ENCODE peak calls at places on chromosome 13, in five cellular contexts. Z, B, V, J and M are unnamed samples. For H3K4me1, the result is how much of the 10 kb centered on the place peaks cover.

GRCh38 chr13:95546919-95547318 is 5.6 kb upstream of the CLDN10 start:
- DNase-seq in V (no peak), B (no peak), Z (no peak), J (no peak), M (no peak)

GRCh38 chr13:99919132-99919531 is 52.4 kb downstream of the ZIC5 start:
- DNase-seq in V (no peak), Z (no peak), B (no peak), J (no peak), M (no peak)

GRCh38 chr13:90564566-90564965 is 782.9 kb upstream of the MIR17HG start:
- DNase-seq in V (no peak), Z (no peak), B (no peak), J (no peak), M (no peak)

GRCh38 chr13:94480672-94481145 is 1.2 kb upstream of the DCT start:
- DNase-seq in Z (peak), J (peak), V (peak), B (peak), M (no peak)

GRCh38 chr13:48859168-48860105 is 116.3 kb upstream of the FNDC3A start:
- DNase-seq in V (no peak), Z (no peak), J (no peak), B (no peak), M (no peak)

GRCh38 chr13:76048675-76049396 is 412.7 kb downstream of the LMO7 start:
- DNase-seq in V (no peak), Z (no peak), J (no peak), B (no peak), M (no peak)

GRCh38 chr13:112172641-112173171 is 105.8 kb downstream of the SOX1 start:
- DNase-seq in J (no peak), B (no peak), V (no peak), Z (no peak), M (no peak)

GRCh38 chr13:20270163-20270865 is 38.2 kb upstream of the GJB6 start:
- DNase-seq in V (no peak), B (no peak), J (no peak), Z (peak), M (no peak)

GRCh38 chr13:101706651-101707050 is 254.2 kb downstream of the ITGBL1 start:
- DNase-seq in J (no peak), V (no peak), Z (peak), B (peak), M (no peak)

GRCh38 chr13:36341718-36342117 is 4.5 kb downstream of the SPART start:
- DNase-seq in B (peak), J (no peak), V (no peak), Z (peak), M (no peak)

GRCh38 chr13:30431269-30431950 is 9.1 kb downstream of the UBE2L5 start:
- DNase-seq in B (no peak), V (no peak), Z (peak), J (no peak), M (no peak)

GRCh38 chr13:26502826-26503225 is 54.7 kb upstream of the WASF3 start:
- DNase-seq in B (peak), V (peak), J (no peak), Z (peak), M (no peak)

GRCh38 chr13:26656919-26657318 is 99.4 kb downstream of the WASF3 start:
- DNase-seq in J (no peak), B (peak), V (no peak), Z (peak), M (no peak)

GRCh38 chr13:93066187-93066586 is 160.4 kb upstream of the GPC6 start:
- DNase-seq in V (peak), Z (peak), B (peak), J (no peak), M (no peak)

GRCh38 chr13:44921931-44922758 is 67.1 kb downstream of the NUFIP1 start:
- DNase-seq in J (no peak), V (no peak), Z (peak), B (peak), M (no peak)

GRCh38 chr13:76038920-76039716 is 403.0 kb downstream of the LMO7 start:
- DNase-seq in Z (no peak), B (no peak), J (no peak), V (no peak), M (no peak)

GRCh38 chr13:101942535-101943157 is 459.2 kb downstream of the FGF14 start:
- DNase-seq in Z (no peak), J (no peak), V (no peak), B (peak), M (no peak)

GRCh38 chr13:103403148-103403740 is 337.0 kb upstream of the SLC10A2 start:
- DNase-seq in J (no peak), V (no peak), B (no peak), Z (no peak), M (no peak)

GRCh38 chr13:108984251-108984920 is 355.0 kb downstream of the MYO16 start:
- DNase-seq in V (no peak), B (no peak), Z (no peak), J (no peak), M (no peak)

GRCh38 chr13:69912576-69913074 is 195.0 kb upstream of the ATXN8OS start:
- DNase-seq in J (no peak), V (no peak), Z (no peak), B (no peak), M (no peak)

GRCh38 chr13:64639206-64639605 is 2590.9 kb downstream of the PCDH9 start:
- DNase-seq in Z (no peak), B (no peak), J (no peak), V (no peak), M (no peak)

GRCh38 chr13:63901630-63902029 is 2486.0 kb upstream of the PCDH20 start:
- DNase-seq in Z (no peak), J (no peak), B (no peak), V (no peak), M (no peak)

GRCh38 chr13:78241278-78241919 is 322.8 kb upstream of the EDNRB start:
- DNase-seq in J (peak), Z (peak), B (peak), V (peak), M (peak)

GRCh38 chr13:94433055-94433947 is 46.2 kb downstream of the DCT start:
- DNase-seq in V (no peak), B (no peak), J (no peak), Z (no peak), M (no peak)

GRCh38 chr13:106367361-106367781 is 168.1 kb downstream of the EFNB2 start:
- DNase-seq in Z (no peak), B (no peak), J (no peak), V (no peak), M (no peak)

GRCh38 chr13:89061821-89062220 is 1390.7 kb downstream of the SLITRK5 start:
- DNase-seq in B (no peak), V (no peak), Z (no peak), J (no peak), M (no peak)

GRCh38 chr13:45333973-45334922 is 6.7 kb downstream of the TPT1 start:
- DNase-seq in B (peak), V (no peak), Z (peak), J (no peak), M (no peak)

GRCh38 chr13:20460744-20461143 is 64.9 kb downstream of the CRYL1 start:
- DNase-seq in J (no peak), Z (no peak), V (no peak), B (peak), M (no peak)

GRCh38 chr13:45398862-45399261 is 19.3 kb downstream of the SLC25A30 start:
- DNase-seq in J (no peak), Z (no peak), V (no peak), B (no peak), M (no peak)

DNA sequence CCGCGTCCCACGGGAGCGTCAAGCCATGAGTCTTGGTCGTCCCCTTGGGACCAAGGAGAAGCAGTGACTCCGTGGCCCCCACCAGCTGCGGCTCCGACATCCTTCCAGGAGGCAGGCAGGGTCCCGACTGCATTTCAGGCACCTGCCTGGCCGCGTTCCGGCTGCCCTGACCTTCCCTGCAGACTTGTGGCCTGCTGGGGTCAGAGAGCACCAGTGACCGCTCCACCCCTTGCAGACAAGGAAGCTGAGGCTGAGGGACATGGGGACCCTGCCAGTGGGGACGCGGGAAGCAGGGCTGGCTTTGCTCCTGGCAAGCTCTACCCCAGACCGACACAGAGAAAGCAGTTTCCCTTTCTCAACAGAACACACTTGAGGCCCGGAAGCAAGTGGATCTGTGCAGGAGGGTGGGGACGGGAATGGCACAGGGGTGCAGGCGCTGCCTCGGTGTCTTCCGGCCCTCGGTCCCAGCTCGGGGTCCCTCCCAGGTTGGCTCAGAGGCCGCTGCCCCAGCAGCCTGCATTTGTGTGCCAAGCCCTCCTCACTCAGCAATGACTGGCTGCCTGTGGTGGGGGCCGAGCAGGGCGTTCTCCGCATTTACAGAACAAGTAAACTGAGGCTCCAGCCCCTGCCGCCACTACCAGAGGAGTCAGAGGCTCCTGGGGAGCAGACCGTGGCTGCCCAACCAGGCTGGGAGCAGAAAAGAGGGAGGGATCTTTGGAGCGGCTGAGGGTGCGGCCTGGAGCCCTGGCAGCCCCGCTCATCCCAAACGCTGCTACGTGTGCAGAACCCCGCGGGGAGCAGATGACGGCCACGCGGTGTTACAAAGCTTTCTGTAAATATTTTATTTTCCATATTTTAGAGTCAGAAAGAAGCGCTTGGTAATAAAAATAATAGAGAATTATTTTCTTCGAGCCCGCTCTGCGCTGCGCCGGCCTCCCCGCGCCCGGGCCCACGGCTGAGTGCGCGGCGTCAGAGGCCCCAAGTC is 43.9 kb downstream of the GAS6 start:
- DNase-seq in J (no peak), V (no peak), Z (no peak), B (peak), M (peak)
- H3K4me3 ChIP-seq in J (peak), V (no peak), Z (no peak), B (no peak), M (no peak)

DNA sequence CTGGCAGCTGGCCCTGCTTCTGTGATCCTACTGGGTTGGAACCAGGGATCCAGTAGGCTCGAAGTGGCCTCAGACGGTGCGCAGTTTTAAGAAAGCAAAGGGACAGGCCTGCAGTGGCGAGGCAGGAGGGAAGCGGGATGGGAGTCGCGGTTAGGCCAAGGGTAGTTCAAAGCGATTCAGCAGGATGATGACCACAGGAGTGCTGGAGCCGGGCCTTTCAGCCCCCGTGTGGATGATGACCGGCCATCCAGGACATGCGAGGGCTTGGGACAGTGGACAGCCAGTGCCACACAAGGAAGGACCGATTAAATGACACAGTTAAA is 853 bp downstream of the RNASEH2B start:
- DNase-seq in B (peak), Z (peak), V (peak), J (no peak), M (peak)
- TF ChIP-seq CTCF in B (no peak), Z (no peak), V (no peak), J (peak), M (no peak)

DNA sequence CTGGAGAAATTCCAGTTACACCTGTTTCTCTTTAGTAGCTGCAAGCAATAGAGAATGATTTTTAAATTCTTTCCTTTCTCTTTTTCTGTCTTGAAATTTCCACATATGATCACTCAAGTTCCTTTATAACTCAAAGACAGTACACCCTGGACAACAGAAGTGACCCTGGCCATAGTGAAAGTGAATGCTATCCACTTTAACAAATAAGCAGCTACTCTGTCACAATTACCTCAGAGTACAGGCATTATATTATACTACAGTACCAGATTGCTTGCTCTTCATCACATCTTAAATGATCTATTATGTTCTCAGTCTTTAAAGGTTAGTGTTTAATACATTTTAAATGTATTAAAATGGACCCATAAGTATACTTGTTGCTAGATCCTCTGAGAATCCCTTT is 136.2 kb downstream of the KLF12 start:
- DNase-seq in J (no peak), V (no peak), Z (no peak), B (no peak), M (no peak)
- H3K4me1 ChIP-seq in J (under half), V (under half), Z (under half), B (under half), M (under half)

GRCh38 chr13:81446441-81446840 is 1105.5 kb upstream of the SPRY2 start:
- DNase-seq in V (no peak), Z (no peak), J (no peak), B (no peak), M (no peak)

DNA sequence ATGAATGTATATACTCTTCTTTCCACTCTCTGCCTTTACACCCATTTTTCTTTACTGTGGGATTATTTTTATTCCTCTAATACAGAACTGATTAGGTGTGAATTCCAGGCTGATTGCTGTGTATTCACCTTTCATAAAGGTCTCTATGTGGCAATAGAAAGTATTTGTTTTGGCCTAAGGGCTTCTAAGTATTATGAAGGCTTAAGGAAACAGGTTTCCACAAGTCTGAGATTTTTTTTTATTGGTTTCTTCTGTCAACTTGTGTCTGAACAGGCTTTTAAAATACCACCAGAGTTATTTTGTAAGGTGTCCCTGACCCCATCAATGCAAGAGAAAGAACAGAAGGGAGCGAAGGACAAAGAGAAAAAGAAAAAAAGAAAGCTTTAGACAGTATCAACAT is 1102.0 kb upstream of the SPRY2 start:
- DNase-seq in B (no peak), V (no peak), Z (no peak), J (no peak), M (no peak)
- H3K4me3 ChIP-seq in B (no peak), V (no peak), Z (no peak), J (no peak), M (no peak)

GRCh38 chr13:27713767-27714166 is 78.5 kb upstream of the GSX1 start:
- DNase-seq in B (no peak), J (no peak), Z (no peak), V (no peak), M (no peak)

GRCh38 chr13:27709779-27710178 is 82.5 kb upstream of the GSX1 start:
- DNase-seq in V (no peak), J (no peak), B (no peak), Z (no peak), M (no peak)

GRCh38 chr13:27708325-27708724 is 84.0 kb upstream of the GSX1 start:
- DNase-seq in V (peak), Z (no peak), J (peak), B (no peak), M (no peak)

GRCh38 chr13:27712421-27712820 is 79.9 kb upstream of the GSX1 start:
- DNase-seq in J (no peak), V (peak), Z (no peak), B (no peak), M (no peak)
- TF ChIP-seq CTCF in J (peak), V (peak), Z (peak), B (peak), M (no peak)

GRCh38 chr13:98485561-98485960 is 91.3 kb downstream of the STK24 start:
- DNase-seq in Z (no peak), V (no peak), B (no peak), J (no peak), M (no peak)

GRCh38 chr13:98488736-98489135 is 88.2 kb downstream of the STK24 start:
- DNase-seq in V (no peak), B (no peak), Z (no peak), J (no peak), M (no peak)

GRCh38 chr13:98486412-98486811 is 90.5 kb downstream of the STK24 start:
- DNase-seq in J (no peak), Z (no peak), V (no peak), B (no peak), M (no peak)

GRCh38 chr13:98487522-98487921 is 89.4 kb downstream of the STK24 start:
- DNase-seq in V (no peak), Z (no peak), J (no peak), B (no peak), M (no peak)

GRCh38 chr13:98487016-98487415 is 89.9 kb downstream of the STK24 start:
- DNase-seq in J (no peak), B (no peak), Z (peak), V (no peak), M (no peak)
- H3K4me1 ChIP-seq in J (half or more), B (half or more), Z (under half), V (half or more), M (under half)

DNA sequence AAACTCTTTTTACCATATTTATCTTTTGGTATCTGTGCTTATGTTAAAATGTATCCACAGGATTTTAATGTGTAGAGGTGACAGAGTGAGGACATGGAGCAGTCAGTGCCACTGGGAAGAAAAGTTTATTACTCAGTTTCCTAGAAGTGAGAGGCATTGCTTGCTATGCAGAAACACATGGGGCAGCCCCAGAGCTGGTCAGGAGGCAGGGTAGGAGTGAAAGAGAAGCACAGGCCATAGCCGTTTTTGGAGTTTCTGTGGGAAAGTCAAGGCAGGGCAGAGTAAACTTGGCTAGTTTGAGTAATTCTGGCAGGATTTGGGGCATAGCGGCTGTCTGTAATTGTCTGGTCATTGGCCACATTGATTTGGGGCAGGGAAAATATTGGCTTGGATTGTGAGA is 370.9 kb downstream of the FGF9 start:
- DNase-seq in V (no peak), J (no peak), Z (no peak), B (no peak), M (no peak)
- H3K4me3 ChIP-seq in V (no peak), J (no peak), Z (no peak), B (no peak), M (no peak)